ENCODE peak calls at places on chromosomes 3 and 15, in nine cellular contexts. X, Z, D, P, L, A, S, I and M are unnamed samples.
A peak's percentile ranks its signal among the peaks of the same experiment; 100 is the strongest.

GRCh38 chr3:178325330-178325729 is 210.9 kb upstream of the KCNMB2 start:
- DNase-seq in P (no peak), S (peak; percentile 33), I (no peak), A (peak; percentile 24), Z (no peak), X (no peak), D (peak; percentile 3), L (peak; percentile 68), M (no peak)

GRCh38 chr3:98791341-98792325 is 28.5 kb downstream of the ST3GAL6 start:
- DNase-seq in P (no peak), D (no peak), S (no peak), Z (no peak), I (no peak), L (no peak), A (no peak), X (no peak), M (no peak)

GRCh38 chr3:31999902-32000439 is 18.4 kb downstream of the ZNF860 start:
- DNase-seq in X (no peak), A (no peak), I (no peak), P (no peak), D (no peak), Z (no peak), S (no peak), L (no peak), M (no peak)

GRCh38 chr3:33000698-33001385 is 49.4 kb downstream of the CCR4 start:
- DNase-seq in Z (no peak), I (no peak), X (no peak), P (no peak), S (no peak), A (no peak), D (no peak), L (peak; percentile 5), M (no peak)

GRCh38 chr3:129001101-129001816 is at the start of gene EFCC1:
- DNase-seq in D (no peak), L (no peak), A (no peak), Z (peak; percentile 40), X (no peak), I (no peak), S (peak; percentile 43), P (no peak), M (no peak)

GRCh38 chr3:63343674-63344073 is 65.6 kb downstream of the SYNPR start:
- DNase-seq in D (peak; percentile 40), P (peak; percentile 41), Z (no peak), L (peak; percentile 98), I (peak; percentile 32), A (peak; percentile 83), S (peak; percentile 83), X (peak; percentile 73), M (no peak)

GRCh38 chr15:40991355-40991754 is 38.1 kb downstream of the CHAC1 start:
- DNase-seq in A (no peak), P (peak; percentile 21), X (no peak), Z (no peak), D (no peak), L (no peak), S (no peak), I (no peak), M (peak; percentile 74)

GRCh38 chr3:128764863-128765262 is 38.9 kb downstream of the RAB7A start:
- DNase-seq in A (no peak), D (no peak), L (no peak), Z (no peak), I (no peak), P (no peak), S (no peak), X (no peak), M (no peak)

GRCh38 chr3:195198424-195199346 is 72.3 kb downstream of the XXYLT1 start:
- DNase-seq in I (no peak), S (no peak), L (no peak), A (no peak), P (no peak), Z (no peak), X (no peak), D (no peak), M (no peak)

GRCh38 chr3:43102773-43103480 is 3.0 kb downstream of the POMGNT2 start:
- DNase-seq in P (no peak), Z (no peak), X (peak; percentile 12), S (no peak), D (no peak), I (no peak), L (no peak), A (no peak), M (no peak)

GRCh38 chr3:197590313-197590962 is 34.7 kb upstream of the BDH1 start:
- DNase-seq in P (no peak), D (peak; percentile 35), A (no peak), Z (no peak), X (no peak), I (no peak), L (no peak), S (no peak), M (no peak)

GRCh38 chr15:77709135-77709886 is 76.6 kb upstream of the LINGO1 start:
- DNase-seq in P (no peak), L (peak; percentile 5), D (peak; percentile 39), I (no peak), Z (no peak), A (no peak), S (no peak), X (no peak), M (no peak)

GRCh38 chr3:72728958-72729467 is 119.2 kb downstream of the SHQ1 start:
- DNase-seq in X (no peak), A (no peak), D (no peak), Z (no peak), S (no peak), I (no peak), P (no peak), L (no peak), M (no peak)

GRCh38 chr3:126851382-126851781 is 131.5 kb upstream of the PLXNA1 start:
- DNase-seq in I (no peak), Z (no peak), L (no peak), X (no peak), P (no peak), S (no peak), D (no peak), A (no peak), M (no peak)

GRCh38 chr3:128457918-128458317 is 8.8 kb downstream of the DNAJB8 start:
- DNase-seq in I (no peak), D (no peak), P (no peak), X (no peak), A (no peak), Z (no peak), S (no peak), L (no peak), M (no peak)

GRCh38 chr15:89654847-89655805 is at the start of gene KIF7:
- DNase-seq in A (no peak), L (peak; percentile 65), P (peak; percentile 74), Z (peak; percentile 54), S (peak; percentile 28), D (peak; percentile 42), X (no peak), I (no peak), M (peak; percentile 90)

GRCh38 chr15:36883705-36884355 is 216.5 kb downstream of the MEIS2 start:
- DNase-seq in P (peak; percentile 95), L (peak; percentile 80), A (peak; percentile 75), Z (peak; percentile 76), I (peak; percentile 68), D (peak; percentile 79), X (peak; percentile 83), S (peak; percentile 91), M (peak; percentile 84)

GRCh38 chr3:49269443-49269842 is 7.6 kb downstream of the C3orf62 start:
- DNase-seq in D (no peak), L (no peak), I (no peak), X (no peak), A (no peak), P (no peak), Z (no peak), S (no peak), M (no peak)

GRCh38 chr3:142549986-142550385 is 28.5 kb downstream of the ATR start:
- DNase-seq in Z (no peak), L (no peak), P (no peak), S (no peak), I (no peak), D (no peak), A (no peak), X (no peak), M (no peak)

GRCh38 chr3:88093266-88093665 is 34.2 kb downstream of the ZNF654 start:
- DNase-seq in A (no peak), D (no peak), Z (no peak), I (no peak), X (no peak), P (no peak), S (no peak), L (no peak), M (no peak)

GRCh38 chr3:13016083-13016725 is 57.0 kb downstream of the IQSEC1 start:
- DNase-seq in A (no peak), D (no peak), Z (no peak), X (no peak), L (no peak), P (no peak), I (no peak), S (no peak), M (no peak)

GRCh38 chr15:29756358-29757267 is 65.7 kb downstream of the TJP1 start:
- DNase-seq in L (no peak), X (no peak), S (no peak), I (no peak), A (no peak), P (no peak), Z (no peak), D (no peak), M (no peak)

GRCh38 chr3:13581485-13582365 is 32.8 kb downstream of the FBLN2 start:
- DNase-seq in D (no peak), A (no peak), L (peak; percentile 41), S (no peak), I (no peak), P (no peak), X (no peak), Z (no peak), M (no peak)

GRCh38 chr3:83065861-83066260 is 1304.4 kb upstream of the GBE1 start:
- DNase-seq in D (no peak), L (no peak), A (no peak), Z (no peak), I (no peak), X (no peak), S (no peak), P (no peak), M (no peak)

GRCh38 chr15:99998661-99999101 is 265.4 kb upstream of the LYSMD4 start:
- DNase-seq in I (no peak), S (no peak), Z (no peak), A (no peak), D (no peak), X (no peak), L (no peak), P (no peak), M (no peak)

GRCh38 chr3:161069441-161070251 is 35.5 kb downstream of the B3GALNT1 start:
- DNase-seq in I (no peak), L (peak; percentile 58), Z (no peak), D (peak; percentile 9), A (no peak), S (no peak), X (peak; percentile 20), P (no peak), M (no peak)

GRCh38 chr15:64699767-64700388 is 75.5 kb downstream of the RBPMS2 start:
- DNase-seq in Z (no peak), L (peak; percentile 69), P (no peak), S (no peak), I (no peak), D (no peak), X (no peak), A (no peak), M (no peak)

GRCh38 chr15:74799255-74799842 is 13.3 kb upstream of the LMAN1L start:
- DNase-seq in Z (no peak), S (no peak), X (no peak), I (no peak), P (no peak), L (no peak), D (no peak), A (no peak), M (no peak)

GRCh38 chr3:195401959-195402358 is 40.9 kb downstream of the ACAP2 start:
- DNase-seq in I (no peak), Z (no peak), S (peak; percentile 82), P (no peak), D (no peak), L (no peak), X (peak; percentile 96), A (no peak), M (no peak)

GRCh38 chr3:139557041-139557440 is 17.5 kb upstream of the RBP1 start:
- DNase-seq in D (no peak), P (no peak), S (peak; percentile 50), X (peak; percentile 48), I (no peak), A (no peak), L (no peak), Z (no peak), M (no peak)

GRCh38 chr3:55620361-55621025 is 133.4 kb upstream of the WNT5A start:
- DNase-seq in Z (no peak), S (no peak), D (no peak), P (peak; percentile 31), I (no peak), X (no peak), L (peak; percentile 92), A (peak; percentile 77), M (no peak)